ENCODE peak calls at places on chromosomes 11 and 22, in five cellular contexts. C is brain microvascular endothelial cell, O is prostate gland, A is glutamatergic neuron, Z is HCT116. K is an unnamed sample.

GRCh38 chr11:575324-575995 is 810 bp upstream of the PHRF1 start:
- DNase-seq in C (no peak), A (no peak), Z (peak), O (no peak), K (peak)

GRCh38 chr11:29184939-29185890 is 831.6 kb downstream of the KCNA4 start:
- DNase-seq in A (no peak), O (no peak), Z (no peak), C (peak), K (peak)

GRCh38 chr22:33006220-33006954 is 51.8 kb downstream of the SYN3 start:
- DNase-seq in Z (no peak), C (no peak), A (no peak), O (no peak), K (no peak)

GRCh38 chr11:1943977-1944376 is 3.2 kb upstream of the MRPL23 start:
- DNase-seq in C (no peak), Z (no peak), A (no peak), O (no peak), K (peak)

GRCh38 chr11:102225689-102226562 is 91.4 kb upstream of the BIRC3 start:
- DNase-seq in A (no peak), O (no peak), Z (no peak), C (peak), K (peak)

GRCh38 chr11:110046759-110047386 is 46.3 kb upstream of the ZC3H12C start:
- DNase-seq in C (no peak), O (no peak), A (peak), Z (no peak), K (no peak)

GRCh38 chr11:637593-638507 is 781 bp downstream of the DRD4 start:
- DNase-seq in C (no peak), Z (no peak), A (no peak), O (no peak), K (no peak)

GRCh38 chr11:92829121-92829520 is 140.3 kb upstream of the MTNR1B start:
- DNase-seq in Z (no peak), O (no peak), A (no peak), C (no peak), K (no peak)

GRCh38 chr11:76835928-76836612 is 24.6 kb upstream of the ACER3 start:
- DNase-seq in C (no peak), A (no peak), Z (no peak), O (peak), K (peak)

GRCh38 chr22:23772315-23773246 is at the start of gene MMP11:
- DNase-seq in C (no peak), O (peak), Z (no peak), A (peak), K (no peak)

GRCh38 chr22:49400136-49400865 is 427.4 kb downstream of the BRD1 start:
- DNase-seq in A (no peak), Z (no peak), C (no peak), O (no peak), K (no peak)

GRCh38 chr11:88363566-88364169 is 26.1 kb upstream of the CTSC start:
- DNase-seq in O (no peak), C (peak), Z (no peak), A (no peak), K (peak)

GRCh38 chr11:91956711-91957110 is 267.9 kb upstream of the FAT3 start:
- DNase-seq in O (no peak), A (no peak), C (no peak), Z (no peak), K (peak)

GRCh38 chr11:87181143-87181542 is 143.4 kb downstream of the TMEM135 start:
- DNase-seq in C (no peak), O (no peak), A (no peak), Z (no peak), K (no peak)

GRCh38 chr22:28743852-28744251 is 2.0 kb downstream of the HSCB start:
- DNase-seq in C (no peak), Z (no peak), O (no peak), A (no peak), K (no peak)

GRCh38 chr11:59755701-59756495 is 722 bp downstream of the STX3 start:
- DNase-seq in Z (peak), O (peak), A (peak), C (peak), K (peak)

GRCh38 chr11:34329876-34330275 is 27.9 kb downstream of the ABTB2 start:
- DNase-seq in A (no peak), Z (no peak), O (no peak), C (no peak), K (no peak)

GRCh38 chr22:37781434-37782059 is 26.2 kb upstream of the GCAT start:
- DNase-seq in A (no peak), O (no peak), Z (no peak), C (no peak), K (no peak)
- TF ChIP-seq CTCF in A (no peak), O (peak), Z (peak), C (peak), K (peak)

GRCh38 chr22:22406445-22406844 is 102.1 kb downstream of the ZNF280B start:
- DNase-seq in A (no peak), C (no peak), Z (no peak), O (no peak), K (no peak)

GRCh38 chr22:22404598-22405284 is 103.8 kb downstream of the ZNF280B start:
- DNase-seq in C (no peak), A (no peak), O (no peak), Z (no peak), K (no peak)

GRCh38 chr22:22401381-22401780 is 107.2 kb downstream of the ZNF280B start:
- DNase-seq in O (no peak), Z (no peak), C (no peak), A (no peak), K (no peak)

GRCh38 chr22:22403306-22403705 is 105.2 kb downstream of the ZNF280B start:
- DNase-seq in C (no peak), A (no peak), O (no peak), Z (no peak), K (no peak)

GRCh38 chr22:22403771-22404170 is 104.8 kb downstream of the ZNF280B start:
- DNase-seq in C (no peak), O (no peak), A (no peak), Z (no peak), K (no peak)
- TF ChIP-seq CTCF in C (no peak), O (no peak), A (peak), Z (peak), K (no peak)

GRCh38 chr11:10415817-10416392 is 39.2 kb upstream of the AMPD3 start:
- DNase-seq in A (no peak), O (no peak), Z (no peak), C (no peak), K (no peak)
- TF ChIP-seq CTCF in A (no peak), O (no peak), Z (peak), C (no peak), K (no peak)

DNA sequence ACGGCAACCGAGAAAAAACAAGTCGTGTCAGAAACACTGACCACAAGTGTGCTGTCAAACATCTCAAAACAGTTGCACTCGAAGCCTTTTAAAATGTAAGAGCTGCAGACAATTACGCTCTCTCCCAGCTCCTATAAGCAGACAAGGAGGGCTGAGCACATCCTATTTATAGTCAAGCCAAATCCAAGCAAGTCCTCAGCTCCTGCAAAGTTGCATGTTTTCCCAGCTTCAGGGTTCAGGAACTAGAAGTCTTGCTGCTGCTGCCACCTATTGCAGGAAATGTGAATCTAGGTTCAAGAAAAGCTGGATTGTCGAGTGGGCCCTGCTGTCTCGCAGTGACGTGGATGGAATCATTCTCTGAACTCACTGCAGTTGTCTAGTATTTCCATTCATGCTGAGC is 15.5 kb downstream of the EFCAB6 start:
- DNase-seq in O (no peak), A (no peak), C (peak), Z (peak), K (peak)
- TF ChIP-seq CTCF in O (peak), A (no peak), C (peak), Z (peak), K (peak)

DNA sequence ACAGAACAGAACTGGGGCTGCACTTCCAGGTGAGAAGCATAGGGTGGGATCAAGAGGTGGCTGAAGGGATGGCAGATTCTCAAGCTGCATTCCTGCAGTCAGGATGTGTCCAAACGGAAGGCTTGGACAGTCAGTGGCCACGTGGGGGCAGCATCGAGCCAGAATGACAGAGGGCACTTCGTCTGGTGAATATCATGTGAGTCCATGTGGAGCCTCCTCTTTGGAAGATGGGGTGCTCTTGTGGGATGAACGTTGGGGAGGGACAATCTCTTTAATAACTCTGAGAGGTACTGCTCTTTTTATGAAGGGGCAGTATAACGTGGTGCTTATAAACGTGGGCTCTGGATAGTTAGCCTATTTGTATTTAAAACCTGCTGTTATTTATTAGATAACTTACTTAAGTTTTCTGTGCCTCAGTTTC is 154.9 kb upstream of the NAV2 start:
- DNase-seq in A (peak), C (peak), Z (peak), O (peak), K (peak)
- TF ChIP-seq CTCF in A (peak), C (peak), Z (peak), O (peak), K (peak)

GRCh38 chr22:21582801-21583740 is 15.6 kb downstream of the UBE2L3 start:
- DNase-seq in C (no peak), Z (no peak), A (no peak), O (peak), K (no peak)
- TF ChIP-seq CTCF in C (no peak), Z (no peak), A (no peak), O (no peak), K (no peak)

GRCh38 chr22:42243802-42244060 is 26.7 kb downstream of the TCF20 start:
- DNase-seq in C (no peak), O (no peak), A (no peak), Z (no peak), K (no peak)
- TF ChIP-seq CTCF in C (no peak), O (no peak), A (no peak), Z (no peak), K (no peak)